ENCODE peak calls at places on chromosomes 13 and 19, in eight cellular contexts. Q is adrenal gland, U is pancreas, J is OCI-LY7, I is mucosa of descending colon, C is upper lobe of left lung, W is PC-9, R is GM23248. F is an unnamed sample. For H3K9me3, the result is how much of the 10 kb centered on the place peaks cover.

GRCh38 chr13:25733061-25733491 is 318.7 kb downstream of the SHISA2 start:
- DNase-seq in W (no peak), J (no peak), C (no peak), Q (no peak), I (no peak), U (no peak), R (no peak), F (no peak)

GRCh38 chr19:33905937-33906577 is 109.4 kb downstream of the KCTD15 start:
- DNase-seq in J (no peak), Q (peak), U (peak), I (peak), R (peak), C (peak), W (peak), F (no peak)

GRCh38 chr19:9839415-9839814 is 4.3 kb downstream of the PIN1 start:
- DNase-seq in W (no peak), C (no peak), J (no peak), U (no peak), Q (no peak), R (no peak), I (no peak), F (no peak)

GRCh38 chr13:77048592-77048991 is 21.6 kb upstream of the FBXL3 start:
- DNase-seq in C (no peak), Q (no peak), R (no peak), I (no peak), J (no peak), W (no peak), U (no peak), F (no peak)

GRCh38 chr19:12774588-12775555 is at the start of gene HOOK2:
- DNase-seq in J (no peak), C (peak), I (peak), R (no peak), W (peak), U (peak), Q (peak), F (peak)

GRCh38 chr19:12721656-12722565 is 1.8 kb downstream of the TNPO2 start:
- DNase-seq in J (peak), R (peak), Q (peak), I (peak), U (peak), C (peak), W (peak), F (peak)

GRCh38 chr13:33057019-33057785 is 41.0 kb downstream of the KL start:
- DNase-seq in R (peak), C (no peak), J (peak), Q (no peak), I (no peak), W (no peak), U (no peak), F (no peak)

GRCh38 chr13:50592412-50593145 is 250.9 kb downstream of the DLEU7 start:
- DNase-seq in R (peak), U (no peak), W (no peak), I (no peak), Q (no peak), C (no peak), J (no peak), F (no peak)

GRCh38 chr13:38350114-38350617 is 515 bp downstream of the UFM1 start:
- DNase-seq in W (peak), Q (peak), J (peak), R (peak), C (peak), U (peak), I (peak), F (peak)

GRCh38 chr19:21233691-21234090 is 91.9 kb downstream of the ZNF431 start:
- DNase-seq in U (no peak), R (no peak), W (no peak), I (no peak), C (no peak), Q (no peak), J (no peak), F (no peak)
- H3K9me3 ChIP-seq in U (under half), R (under half), W (under half), I (under half), C (under half), Q (under half), J (under half), F (under half)

GRCh38 chr19:27684293-27684692 is 1528.7 kb downstream of the UQCRFS1 start:
- DNase-seq in Q (no peak), W (no peak), C (no peak), J (no peak), R (no peak), U (no peak), I (no peak), F (no peak)
- H3K9me3 ChIP-seq in Q (under half), W (under half), C (under half), J (under half), R (under half), U (under half), I (half or more), F (under half)

DNA sequence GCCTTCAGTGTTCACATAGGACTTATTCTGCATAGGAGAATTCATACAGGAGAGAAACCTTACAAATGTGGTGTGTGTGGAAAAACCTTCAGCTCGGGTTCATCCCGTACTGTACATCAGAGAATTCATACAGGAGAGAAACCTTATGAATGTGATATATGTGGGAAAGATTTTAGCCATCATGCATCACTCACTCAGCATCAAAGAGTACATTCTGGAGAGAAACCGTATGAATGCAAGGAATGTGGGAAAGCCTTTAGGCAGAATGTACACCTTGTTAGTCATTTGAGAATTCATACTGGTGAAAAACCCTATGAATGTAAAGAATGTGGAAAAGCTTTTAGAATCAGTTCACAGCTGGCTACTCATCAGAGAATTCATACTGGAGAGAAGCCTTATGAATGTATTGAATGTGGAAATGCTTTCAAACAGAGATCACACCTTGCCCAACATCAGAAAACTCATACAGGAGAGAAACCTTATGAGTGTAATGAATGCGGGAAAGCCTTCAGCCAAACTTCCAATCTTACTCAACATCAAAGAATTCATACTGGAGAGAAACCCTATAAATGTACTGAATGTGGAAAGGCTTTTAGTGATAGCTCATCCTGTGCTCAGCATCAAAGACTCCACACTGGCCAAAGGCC is 13.4 kb upstream of the ZFP28 start:
- DNase-seq in I (no peak), Q (no peak), C (no peak), J (no peak), R (no peak), W (no peak), U (no peak), F (no peak)
- H3K9me3 ChIP-seq in I (half or more), Q (half or more), C (half or more), J (under half), R (under half), W (half or more), U (under half), F (under half)

GRCh38 chr19:57465680-57466381 is 8.9 kb upstream of the VN1R1 start:
- DNase-seq in U (no peak), C (no peak), W (peak), J (peak), R (peak), Q (no peak), I (no peak), F (no peak)
- H3K9me3 ChIP-seq in U (under half), C (half or more), W (under half), J (under half), R (under half), Q (half or more), I (half or more), F (under half)

GRCh38 chr19:37635076-37636056 is 19.9 kb downstream of the ZFP30 start:
- DNase-seq in Q (no peak), J (no peak), C (no peak), R (no peak), I (no peak), W (no peak), U (no peak), F (no peak)
- H3K9me3 ChIP-seq in Q (half or more), J (under half), C (half or more), R (under half), I (half or more), W (half or more), U (under half), F (under half)

GRCh38 chr19:20359933-20360720 is 193.1 kb downstream of the ZNF486 start:
- DNase-seq in R (no peak), C (no peak), Q (no peak), J (peak), U (peak), I (no peak), W (no peak), F (no peak)
- H3K9me3 ChIP-seq in R (under half), C (under half), Q (under half), J (under half), U (under half), I (half or more), W (under half), F (under half)

DNA sequence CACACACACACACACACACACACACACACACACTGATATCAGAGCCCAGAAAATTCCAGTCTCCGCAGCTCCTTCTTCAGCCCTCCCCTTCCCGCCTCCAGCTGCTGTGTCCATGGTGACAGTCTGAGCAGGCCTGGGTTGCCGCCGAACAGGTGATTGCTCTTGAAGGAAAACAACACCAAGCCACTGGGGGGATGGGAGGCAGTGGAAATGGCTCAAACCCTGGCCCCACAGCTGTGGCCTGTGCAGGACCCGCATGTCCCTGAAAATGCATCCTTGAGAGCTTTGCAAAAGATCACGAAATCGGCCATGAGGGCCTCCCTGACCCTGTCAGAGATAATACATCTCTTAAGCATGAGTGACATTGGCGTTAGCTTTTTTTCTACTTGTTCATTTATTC is 117.9 kb upstream of the PEG3 start:
- DNase-seq in W (no peak), Q (peak), J (no peak), R (no peak), C (no peak), U (no peak), I (no peak), F (no peak)
- H3K9me3 ChIP-seq in W (under half), Q (under half), J (under half), R (under half), C (under half), U (under half), I (under half), F (under half)